ENCODE peak calls at places on chromosomes 12 and 14, in four cellular contexts. V is H1, Q is endothelial cell, L is AG09309. X is an unnamed sample.

GRCh38 chr12:24901975-24902461 is 46.9 kb downstream of the BCAT1 start:
- DNase-seq in Q (peak), V (peak), L (no peak), X (no peak)

GRCh38 chr14:101843665-101844064 is 82.2 kb downstream of the PPP2R5C start:
- DNase-seq in L (no peak), V (no peak), Q (no peak), X (peak)

GRCh38 chr14:104398656-104399055 is 180.9 kb upstream of the C14orf180 start:
- DNase-seq in L (no peak), V (no peak), Q (no peak), X (no peak)

GRCh38 chr12:1593232-1594044 is 943 bp downstream of the FBXL14 start:
- DNase-seq in L (no peak), V (peak), Q (peak), X (peak)

GRCh38 chr12:131054345-131055092 is 100.8 kb downstream of the ADGRD1 start:
- DNase-seq in L (no peak), Q (no peak), V (no peak), X (no peak)

GRCh38 chr14:53542692-53543091 is 389.6 kb upstream of the DDHD1 start:
- DNase-seq in V (no peak), Q (peak), L (no peak), X (no peak)

GRCh38 chr12:57046392-57046791 is 3.5 kb downstream of the MYO1A start:
- DNase-seq in Q (no peak), V (no peak), L (no peak), X (no peak)

GRCh38 chr14:71300474-71301359 is 393.5 kb downstream of the PCNX1 start:
- DNase-seq in Q (no peak), V (no peak), L (no peak), X (no peak)

GRCh38 chr14:104967414-104968152 is 10.6 kb downstream of the AHNAK2 start:
- DNase-seq in L (no peak), Q (peak), V (peak), X (no peak)

GRCh38 chr14:28157887-28158791 is 608.4 kb upstream of the FOXG1 start:
- DNase-seq in L (no peak), Q (no peak), V (no peak), X (no peak)

GRCh38 chr14:65170768-65171251 is 68.5 kb upstream of the MAX start:
- DNase-seq in Q (peak), V (peak), L (peak), X (no peak)

GRCh38 chr12:21694660-21695059 is 37.0 kb upstream of the LDHB start:
- DNase-seq in Q (no peak), V (no peak), L (no peak), X (no peak)

GRCh38 chr14:50363734-50364113 is 33.0 kb downstream of the CDKL1 start:
- DNase-seq in V (no peak), Q (no peak), L (no peak), X (peak)

GRCh38 chr12:66765204-66765603 is 86.3 kb upstream of the GRIP1 start:
- DNase-seq in Q (no peak), L (no peak), V (no peak), X (no peak)

GRCh38 chr12:102631274-102631673 is 150.9 kb upstream of the IGF1 start:
- DNase-seq in Q (no peak), L (peak), V (no peak), X (no peak)

GRCh38 chr14:30786701-30787100 is 87.7 kb upstream of the COCH start:
- DNase-seq in V (no peak), Q (no peak), L (no peak), X (no peak)

GRCh38 chr12:106086696-106087095 is 52.1 kb downstream of the NUAK1 start:
- DNase-seq in V (no peak), L (no peak), Q (no peak), X (no peak)

GRCh38 chr12:124847675-124848074 is 16.0 kb downstream of the SCARB1 start:
- DNase-seq in L (no peak), V (no peak), Q (no peak), X (no peak)

GRCh38 chr14:69580009-69580577 is 5.4 kb upstream of the CCDC177 start:
- DNase-seq in L (peak), V (peak), Q (peak), X (no peak)

GRCh38 chr14:71711619-71712018 is 220.6 kb upstream of the RGS6 start:
- DNase-seq in Q (no peak), V (no peak), L (peak), X (no peak)

GRCh38 chr12:48021485-48022179 is 17.4 kb upstream of the COL2A1 start:
- DNase-seq in V (peak), Q (no peak), L (no peak), X (no peak)

GRCh38 chr14:61051046-61051445 is 70.0 kb downstream of the SLC38A6 start:
- DNase-seq in V (no peak), Q (no peak), L (peak), X (no peak)

GRCh38 chr14:92173668-92174067 is 51.9 kb downstream of the CPSF2 start:
- DNase-seq in L (no peak), V (no peak), Q (no peak), X (no peak)

GRCh38 chr12:31303466-31303865 is 22.5 kb downstream of the SINHCAF start:
- DNase-seq in Q (no peak), L (no peak), V (no peak), X (peak)

GRCh38 chr14:105340821-105341408 is 26.4 kb downstream of the PACS2 start:
- DNase-seq in Q (no peak), V (no peak), L (no peak), X (no peak)

GRCh38 chr14:105952826-105953225 is 426.4 kb downstream of the TMEM121 start:
- DNase-seq in Q (no peak), V (no peak), L (no peak), X (no peak)

GRCh38 chr12:84955298-84955697 is 42.7 kb upstream of the SLC6A15 start:
- DNase-seq in Q (no peak), L (no peak), V (no peak), X (no peak)

GRCh38 chr14:57962293-57962996 is 96.6 kb upstream of the SLC35F4 start:
- DNase-seq in L (no peak), V (peak), Q (peak), X (no peak)

GRCh38 chr14:104288272-104288671 is 149.9 kb downstream of the KIF26A start:
- DNase-seq in Q (no peak), L (no peak), V (no peak), X (no peak)

DNA sequence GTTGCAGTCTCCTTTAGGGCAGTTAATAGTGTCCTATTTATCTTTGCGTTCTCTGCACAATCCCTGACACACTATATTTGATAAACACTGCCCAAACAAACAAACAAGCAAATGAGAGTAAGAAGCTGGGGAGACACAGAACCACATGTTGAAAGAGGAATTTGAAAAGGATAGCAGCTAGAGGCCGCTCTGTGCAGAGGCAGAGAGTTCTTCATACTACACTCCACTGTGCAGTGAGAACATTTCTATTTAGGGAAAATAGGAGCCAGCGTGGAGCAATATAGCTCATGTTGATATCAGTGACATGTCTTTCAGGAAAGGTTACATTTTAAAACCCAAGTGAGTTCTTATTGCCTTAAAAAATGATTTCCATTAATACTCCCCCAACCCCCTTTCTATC is 140.3 kb upstream of the SEL1L start:
- DNase-seq in V (no peak), L (no peak), Q (no peak), X (no peak)
- TF ChIP-seq CTCF in V (no peak), L (no peak), Q (no peak), X (no peak)

GRCh38 chr12:123270380-123271181 is 1.1 kb downstream of the CDK2AP1 start:
- DNase-seq in V (peak), L (peak), Q (peak), X (no peak)
- TF ChIP-seq CTCF in V (no peak), L (no peak), Q (no peak), X (no peak)

DNA sequence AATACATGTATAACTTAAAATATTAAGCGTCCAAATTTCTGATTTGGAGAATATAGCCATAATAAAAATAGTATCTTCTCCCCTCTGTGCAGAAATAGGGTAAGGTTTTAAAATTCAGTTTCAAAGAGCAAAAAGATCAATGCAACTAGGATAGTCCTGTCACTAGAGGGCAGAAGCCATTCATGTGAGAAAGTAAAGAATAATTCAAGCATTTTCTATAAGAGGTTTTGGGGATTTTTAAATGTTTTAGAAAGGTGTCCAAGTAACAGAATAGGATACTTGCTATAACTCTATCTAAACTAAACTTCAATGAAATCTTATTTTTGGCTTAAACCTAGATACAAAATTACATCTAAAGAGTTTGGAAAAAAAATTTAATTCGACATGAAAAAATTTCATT is 50.3 kb downstream of the ADAMTS20 start:
- DNase-seq in V (no peak), L (peak), Q (no peak), X (no peak)
- TF ChIP-seq CTCF in V (no peak), L (peak), Q (no peak), X (no peak)

GRCh38 chr12:65232490-65233077 is 45.9 kb upstream of the MSRB3 start:
- DNase-seq in Q (no peak), V (no peak), L (no peak), X (no peak)
- TF ChIP-seq CTCF in Q (peak), V (no peak), L (no peak), X (peak)

DNA sequence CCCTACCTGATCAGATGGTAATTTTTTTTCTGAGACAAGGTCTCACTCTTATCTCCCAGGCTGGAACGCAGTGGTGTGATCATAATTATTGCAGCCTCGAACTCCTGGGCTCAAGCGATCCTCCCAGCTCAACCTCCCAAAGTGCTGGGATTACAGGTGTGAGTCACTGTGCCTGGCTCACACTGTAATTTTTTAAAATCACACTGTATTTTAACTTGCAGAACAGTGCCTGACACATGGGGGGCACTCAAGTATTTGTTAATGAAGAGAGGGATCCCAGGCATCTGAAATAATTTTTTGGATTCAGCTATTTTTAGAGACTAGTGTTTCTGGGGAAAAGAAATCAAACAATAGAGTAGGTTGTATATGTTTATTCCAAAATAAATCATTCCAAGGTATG is 21.7 kb downstream of the LIMA1 start:
- DNase-seq in L (no peak), Q (no peak), V (no peak), X (no peak)
- TF ChIP-seq CTCF in L (no peak), Q (no peak), V (no peak), X (no peak)

X was measured in natural killer cell.